ENCODE peak calls at places on chromosome 1, in six cellular contexts. One of them, this sample, is unnamed.

GRCh38 chr1:170634819-170635410 is 29.0 kb upstream of the PRRX1 start:
- DNase-seq in AG04450: no peak
- DNase-seq in fibroblast of lung: peak; percentile 50
- DNase-seq in AG09309: no peak
- DNase-seq in astrocyte: peak; percentile 39
- DNase-seq in CD4-positive, alpha-beta T cell: no peak
- DNase-seq in this sample: no peak

GRCh38 chr1:91166106-91166712 is 144.4 kb upstream of the ZNF644 start:
- DNase-seq in astrocyte: peak; percentile 24
- DNase-seq in fibroblast of lung: peak; percentile 43
- DNase-seq in CD4-positive, alpha-beta T cell: peak; percentile 15
- DNase-seq in AG04450: peak; percentile 13
- DNase-seq in AG09309: peak; percentile 11
- DNase-seq in this sample: peak; percentile 57

GRCh38 chr1:20073247-20073646 is 3.3 kb downstream of the PLA2G5 start:
- DNase-seq in astrocyte: no peak
- DNase-seq in CD4-positive, alpha-beta T cell: no peak
- DNase-seq in fibroblast of lung: no peak
- DNase-seq in AG04450: no peak
- DNase-seq in AG09309: no peak
- DNase-seq in this sample: no peak

GRCh38 chr1:53367503-53368313 is 39.8 kb upstream of the LRP8 start:
- DNase-seq in AG09309: no peak
- DNase-seq in fibroblast of lung: no peak
- DNase-seq in CD4-positive, alpha-beta T cell: peak; percentile 4
- DNase-seq in astrocyte: no peak
- DNase-seq in AG04450: no peak
- DNase-seq in this sample: no peak

GRCh38 chr1:50989694-50990093 is 19.6 kb downstream of the CDKN2C start:
- DNase-seq in AG04450: no peak
- DNase-seq in AG09309: no peak
- DNase-seq in CD4-positive, alpha-beta T cell: no peak
- DNase-seq in astrocyte: no peak
- DNase-seq in fibroblast of lung: no peak
- DNase-seq in this sample: no peak

GRCh38 chr1:7221823-7222462 is 436.7 kb downstream of the CAMTA1 start:
- DNase-seq in AG04450: no peak
- DNase-seq in CD4-positive, alpha-beta T cell: no peak
- DNase-seq in astrocyte: peak; percentile 16
- DNase-seq in fibroblast of lung: peak; percentile 26
- DNase-seq in AG09309: no peak
- DNase-seq in this sample: no peak

GRCh38 chr1:230084408-230085177 is 17.6 kb downstream of the GALNT2 start:
- DNase-seq in AG09309: peak; percentile 94
- DNase-seq in CD4-positive, alpha-beta T cell: no peak
- DNase-seq in astrocyte: peak; percentile 99
- DNase-seq in fibroblast of lung: peak; percentile 100
- DNase-seq in AG04450: peak; percentile 96
- DNase-seq in this sample: peak; percentile 97

GRCh38 chr1:67390041-67390887 is 39.9 kb downstream of the SERBP1 start:
- DNase-seq in fibroblast of lung: peak; percentile 98
- DNase-seq in astrocyte: peak; percentile 98
- DNase-seq in AG04450: no peak
- DNase-seq in CD4-positive, alpha-beta T cell: no peak
- DNase-seq in AG09309: peak; percentile 42
- DNase-seq in this sample: peak; percentile 28

GRCh38 chr1:178939328-178939727 is 68.5 kb upstream of the ANGPTL1 start:
- DNase-seq in AG09309: no peak
- DNase-seq in fibroblast of lung: no peak
- DNase-seq in astrocyte: no peak
- DNase-seq in AG04450: no peak
- DNase-seq in CD4-positive, alpha-beta T cell: no peak
- DNase-seq in this sample: no peak

GRCh38 chr1:24705260-24706073 is 39.8 kb upstream of the CLIC4 start:
- DNase-seq in AG04450: peak; percentile 87
- DNase-seq in AG09309: no peak
- DNase-seq in fibroblast of lung: peak; percentile 97
- DNase-seq in CD4-positive, alpha-beta T cell: no peak
- DNase-seq in astrocyte: peak; percentile 95
- DNase-seq in this sample: peak; percentile 96

DNA sequence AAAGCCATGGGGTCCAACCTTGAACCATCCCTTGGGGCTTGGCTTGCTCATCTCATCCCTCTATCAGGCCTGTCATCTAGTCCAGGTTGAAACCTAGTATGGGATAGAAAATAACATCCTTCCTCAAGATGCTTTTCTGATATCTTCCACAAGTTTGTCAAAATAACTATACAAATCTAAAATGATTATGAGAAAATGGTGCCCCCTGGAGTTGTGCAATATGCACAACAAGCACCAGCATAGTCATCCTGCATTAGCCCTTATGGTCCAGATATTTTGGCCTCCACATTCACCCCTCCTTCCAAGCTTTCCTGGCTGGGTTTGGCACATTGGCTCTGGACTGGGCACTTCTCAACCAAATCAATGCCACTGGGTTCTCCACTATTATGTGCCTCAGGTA is 101.2 kb downstream of the TBX19 start:
- DNase-seq in fibroblast of lung: no peak
- DNase-seq in astrocyte: no peak
- DNase-seq in AG04450: no peak
- DNase-seq in CD4-positive, alpha-beta T cell: no peak
- DNase-seq in AG09309: no peak
- DNase-seq in this sample: no peak
- TF ChIP-seq CTCF in fibroblast of lung: peak; percentile 0
- TF ChIP-seq CTCF in astrocyte: no peak
- TF ChIP-seq CTCF in AG04450: no peak
- TF ChIP-seq CTCF in CD4-positive, alpha-beta T cell: no peak
- TF ChIP-seq CTCF in AG09309: no peak
- TF ChIP-seq CTCF in this sample: no peak

DNA sequence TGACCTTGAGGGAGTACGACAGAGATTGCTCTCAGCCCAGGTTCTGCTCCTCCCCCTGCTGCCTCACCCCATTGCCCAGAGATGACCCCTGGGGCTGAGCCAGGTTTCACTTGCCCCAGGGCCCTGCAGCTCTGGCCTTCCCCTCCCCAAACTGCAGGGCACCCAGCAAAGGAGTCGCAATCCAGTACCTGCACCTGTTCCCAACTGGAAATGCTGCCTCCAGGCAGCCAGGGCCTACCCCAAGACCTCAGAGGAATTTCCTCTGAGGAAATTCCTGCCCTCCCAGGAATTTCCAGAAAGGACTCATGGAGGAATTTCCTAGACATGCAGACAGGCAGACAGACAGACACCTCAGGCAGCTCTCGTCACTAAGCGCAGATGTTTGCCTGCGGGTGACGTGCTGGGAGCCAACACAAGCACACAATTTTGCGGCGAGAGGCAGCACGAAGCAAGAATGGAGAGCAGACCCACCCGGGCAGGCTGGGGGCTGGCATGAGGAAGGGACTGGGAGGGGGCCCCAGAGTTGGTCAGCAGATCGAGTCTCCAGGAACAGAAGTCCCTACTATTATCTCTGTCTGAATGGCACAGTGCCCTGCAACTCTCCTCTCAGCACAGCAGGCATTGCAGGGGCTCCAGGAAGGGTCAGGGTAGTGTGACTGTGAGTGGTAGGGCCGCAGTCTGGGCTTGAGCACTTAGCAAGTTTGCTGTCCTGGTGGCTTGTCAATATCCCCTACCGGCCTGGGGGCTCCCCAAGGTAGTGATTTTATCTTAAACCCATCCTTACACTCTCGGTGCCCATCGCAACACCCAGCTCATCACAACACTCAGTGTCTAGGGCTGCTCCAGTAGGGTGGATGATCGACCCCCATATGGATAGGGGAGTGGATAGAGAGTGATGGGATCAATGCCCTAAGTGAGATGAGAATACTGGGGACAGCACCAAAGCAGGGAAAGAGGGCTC is 2.9 kb upstream of the EFNA1 start:
- DNase-seq in fibroblast of lung: peak; percentile 29
- DNase-seq in AG09309: no peak
- DNase-seq in astrocyte: peak; percentile 13
- DNase-seq in AG04450: no peak
- DNase-seq in CD4-positive, alpha-beta T cell: no peak
- DNase-seq in this sample: peak; percentile 79
- TF ChIP-seq CTCF in fibroblast of lung: no peak
- TF ChIP-seq CTCF in AG09309: no peak
- TF ChIP-seq CTCF in astrocyte: no peak
- TF ChIP-seq CTCF in AG04450: no peak
- TF ChIP-seq CTCF in CD4-positive, alpha-beta T cell: no peak
- TF ChIP-seq CTCF in this sample: no peak

GRCh38 chr1:97674517-97674916 is 246.3 kb downstream of the DPYD start:
- DNase-seq in AG04450: no peak
- DNase-seq in AG09309: no peak
- DNase-seq in astrocyte: no peak
- DNase-seq in CD4-positive, alpha-beta T cell: no peak
- DNase-seq in fibroblast of lung: no peak
- DNase-seq in this sample: no peak

GRCh38 chr1:97668945-97669344 is 251.9 kb downstream of the DPYD start:
- DNase-seq in AG09309: peak; percentile 13
- DNase-seq in fibroblast of lung: peak; percentile 72
- DNase-seq in AG04450: no peak
- DNase-seq in astrocyte: peak; percentile 64
- DNase-seq in CD4-positive, alpha-beta T cell: no peak
- DNase-seq in this sample: peak; percentile 25
- TF ChIP-seq CTCF in AG09309: peak; percentile 38
- TF ChIP-seq CTCF in fibroblast of lung: peak; percentile 14
- TF ChIP-seq CTCF in AG04450: peak; percentile 10
- TF ChIP-seq CTCF in astrocyte: peak; percentile 31
- TF ChIP-seq CTCF in CD4-positive, alpha-beta T cell: peak; percentile 18
- TF ChIP-seq CTCF in this sample: peak; percentile 18

DNA sequence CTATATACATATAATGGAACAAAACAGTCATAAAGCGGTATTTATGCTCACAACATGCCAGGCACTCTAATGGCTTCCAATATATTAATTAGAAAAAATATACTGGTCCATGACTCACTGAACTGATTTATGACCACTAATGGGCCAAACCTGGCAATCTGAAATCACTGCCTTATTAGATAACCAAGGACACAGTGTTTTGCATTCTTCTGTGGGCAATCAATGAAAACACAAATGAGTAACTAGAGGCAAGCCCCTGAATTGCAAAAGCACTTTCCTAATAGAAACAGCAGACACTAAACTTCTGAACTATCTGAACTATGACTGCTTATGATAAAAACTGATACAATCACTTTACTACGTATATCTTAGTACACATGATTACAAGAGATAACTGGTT is 3.5 kb downstream of the GCLM start:
- DNase-seq in astrocyte: peak; percentile 66
- DNase-seq in fibroblast of lung: peak; percentile 75
- DNase-seq in AG04450: no peak
- DNase-seq in AG09309: no peak
- DNase-seq in CD4-positive, alpha-beta T cell: no peak
- DNase-seq in this sample: peak; percentile 10
- TF ChIP-seq CTCF in astrocyte: no peak
- TF ChIP-seq CTCF in fibroblast of lung: no peak
- TF ChIP-seq CTCF in AG04450: no peak
- TF ChIP-seq CTCF in AG09309: no peak
- TF ChIP-seq CTCF in CD4-positive, alpha-beta T cell: no peak
- TF ChIP-seq CTCF in this sample: no peak

GRCh38 chr1:207963429-207964194 is 52.7 kb upstream of the CD34 start:
- DNase-seq in AG04450: peak; percentile 46
- DNase-seq in CD4-positive, alpha-beta T cell: peak; percentile 81
- DNase-seq in fibroblast of lung: peak; percentile 69
- DNase-seq in AG09309: peak; percentile 25
- DNase-seq in astrocyte: peak; percentile 37
- DNase-seq in this sample: peak; percentile 93
- TF ChIP-seq CTCF in AG04450: peak; percentile 84
- TF ChIP-seq CTCF in CD4-positive, alpha-beta T cell: peak; percentile 97
- TF ChIP-seq CTCF in fibroblast of lung: peak; percentile 62
- TF ChIP-seq CTCF in AG09309: peak; percentile 71
- TF ChIP-seq CTCF in astrocyte: peak; percentile 67
- TF ChIP-seq CTCF in this sample: peak; percentile 98